ENCODE peak calls at places on chromosomes 4 and X, in ten cellular contexts. Q, J, O, G, M, C, H, I, Z and P are unnamed samples.

GRCh38 chr4:56859841-56860240 is 38.3 kb upstream of the SPINK2 start:
- DNase-seq in Q (no peak), J (no peak), O (no peak), G (no peak), M (no peak), C (no peak), H (no peak), I (no peak), Z (no peak), P (no peak)

GRCh38 chrX:153411255-153411987 is at the start of gene ZFP92:
- DNase-seq in Q (peak; percentile 28), J (no peak), O (peak; percentile 69), G (no peak), M (peak; percentile 39), C (peak; percentile 80), H (no peak), I (peak; percentile 13), Z (peak; percentile 56), P (no peak)

GRCh38 chr4:140705625-140706275 is 50.4 kb downstream of the TBC1D9 start:
- DNase-seq in Q (no peak), J (no peak), O (no peak), G (no peak), M (no peak), C (no peak), H (no peak), I (no peak), Z (no peak), P (no peak)

GRCh38 chr4:152454398-152455011 is 81.4 kb downstream of the FBXW7 start:
- DNase-seq in Q (no peak), J (peak; percentile 42), O (no peak), G (peak; percentile 43), M (no peak), C (no peak), H (peak; percentile 45), I (no peak), Z (peak; percentile 76), P (no peak)

GRCh38 chr4:26937567-26937966 is 76.9 kb downstream of the STIM2 start:
- DNase-seq in Q (no peak), J (no peak), O (no peak), G (no peak), M (no peak), C (no peak), H (no peak), I (no peak), Z (no peak), P (no peak)

GRCh38 chrX:151870603-151871002 is 42.1 kb upstream of the MAGEA4 start:
- DNase-seq in Q (no peak), J (peak; percentile 87), O (no peak), G (peak; percentile 78), M (no peak), C (no peak), H (peak; percentile 84), I (peak; percentile 82), Z (peak; percentile 66), P (no peak)

GRCh38 chrX:52574416-52575275 is 57.8 kb upstream of the XAGE1B start:
- DNase-seq in Q (no peak), J (peak; percentile 64), O (peak; percentile 6), G (peak; percentile 16), M (peak; percentile 38), C (no peak), H (peak; percentile 60), I (no peak), Z (peak; percentile 72), P (peak; percentile 27)

GRCh38 chr4:64271601-64272081 is 137.6 kb downstream of the TECRL start:
- DNase-seq in Q (no peak), J (no peak), O (no peak), G (peak; percentile 67), M (no peak), C (no peak), H (no peak), I (no peak), Z (no peak), P (peak; percentile 7)

GRCh38 chr4:136524039-136524438 is 1008.3 kb downstream of the PCDH18 start:
- DNase-seq in Q (no peak), J (no peak), O (no peak), G (no peak), M (no peak), C (peak; percentile 47), H (no peak), I (no peak), Z (no peak), P (no peak)